ENCODE peak calls at places on chromosomes 2 and 18, in five cellular contexts. F is heart right ventricle, J is H1, N is WERI-Rb-1, O is mammary epithelial cell. B is an unnamed sample.

GRCh38 chr18:25076980-25077780 is 274.8 kb downstream of the ZNF521 start:
- DNase-seq in F (no peak), J (no peak), N (no peak), O (no peak), B (no peak)

GRCh38 chr2:48315847-48316194 is 214.1 kb upstream of the STON1 start:
- DNase-seq in F (no peak), J (no peak), N (peak), O (peak), B (peak)

GRCh38 chr18:46299465-46300004 is 195.3 kb downstream of the HAUS1 start:
- DNase-seq in F (no peak), J (no peak), N (no peak), O (no peak), B (no peak)

GRCh38 chr18:63292844-63293683 is 26.5 kb downstream of the BCL2 start:
- DNase-seq in F (no peak), J (no peak), N (no peak), O (no peak), B (no peak)

GRCh38 chr18:76450452-76450851 is 44.6 kb downstream of the ZNF516 start:
- DNase-seq in F (no peak), J (no peak), N (no peak), O (no peak), B (no peak)

GRCh38 chr18:57705861-57706590 is 84.4 kb upstream of the NARS1 start:
- DNase-seq in F (no peak), J (no peak), N (no peak), O (no peak), B (no peak)

GRCh38 chr18:46071894-46072867 is at the start of gene PSTPIP2:
- DNase-seq in F (peak), J (no peak), N (peak), O (peak), B (no peak)

GRCh38 chr2:16007167-16007934 is 67.0 kb downstream of the MYCN start:
- DNase-seq in F (no peak), J (no peak), N (no peak), O (no peak), B (no peak)

GRCh38 chr18:41828137-41828536 is 126.9 kb upstream of the PIK3C3 start:
- DNase-seq in F (no peak), J (no peak), N (no peak), O (no peak), B (peak)

GRCh38 chr2:39260087-39260486 is 16.3 kb upstream of the CDKL4 start:
- DNase-seq in F (no peak), J (no peak), N (no peak), O (no peak), B (no peak)

GRCh38 chr2:217160978-217161973 is 301.4 kb upstream of the TNP1 start:
- DNase-seq in F (no peak), J (no peak), N (no peak), O (peak), B (no peak)

GRCh38 chr2:121897335-121897970 is 142.0 kb downstream of the TSN start:
- DNase-seq in F (no peak), J (no peak), N (peak), O (peak), B (peak)
- TF ChIP-seq CTCF in F (no peak), J (peak), N (peak), O (peak), B (peak)

GRCh38 chr2:146720170-146720569 is 1124.7 kb upstream of the ACVR2A start:
- DNase-seq in F (no peak), J (no peak), N (no peak), O (no peak), B (no peak)

GRCh38 chr2:146716591-146716990 is 1128.2 kb upstream of the ACVR2A start:
- DNase-seq in F (no peak), J (no peak), N (no peak), O (no peak), B (no peak)

DNA sequence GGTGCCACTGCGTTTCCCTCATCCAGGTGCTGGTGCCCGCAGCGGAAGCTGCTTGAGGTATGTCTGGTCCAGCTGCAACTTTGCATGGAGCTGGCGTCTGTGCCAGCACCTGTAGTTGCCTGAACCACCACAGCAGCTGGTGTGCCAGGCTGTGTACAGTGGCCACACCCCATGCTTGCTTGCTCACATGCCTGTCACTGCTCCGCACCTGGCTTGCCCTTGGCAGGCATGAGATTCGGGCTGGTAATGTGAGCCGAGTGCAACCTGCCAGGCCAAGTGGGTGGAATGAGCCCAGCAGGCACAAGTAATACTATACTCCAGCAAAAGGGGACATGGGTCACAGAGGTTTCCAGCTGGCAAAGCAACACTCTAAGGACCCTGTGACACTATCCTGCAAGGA is 1123.3 kb upstream of the ACVR2A start:
- DNase-seq in F (no peak), J (no peak), N (no peak), O (peak), B (peak)
- TF ChIP-seq CTCF in F (no peak), J (no peak), N (no peak), O (no peak), B (peak)

GRCh38 chr2:70977605-70978205 is 725 bp upstream of the ANKRD53 start:
- DNase-seq in F (no peak), J (no peak), N (no peak), O (peak), B (peak)
- TF ChIP-seq CTCF in F (peak), J (no peak), N (no peak), O (no peak), B (no peak)

GRCh38 chr2:158753561-158754302 is 41.4 kb upstream of the DAPL1 start:
- DNase-seq in F (no peak), J (peak), N (peak), O (peak), B (peak)
- TF ChIP-seq CTCF in F (peak), J (peak), N (peak), O (peak), B (peak)

GRCh38 chr2:215896921-215897320 is 116.4 kb downstream of the MREG start:
- DNase-seq in F (no peak), J (no peak), N (no peak), O (peak), B (peak)
- TF ChIP-seq CTCF in F (no peak), J (no peak), N (no peak), O (no peak), B (no peak)